ENCODE peak calls at places on chromosomes 11 and 22, in six cellular contexts. One of them, this sample, is unnamed.

GRCh38 chr11:68979931-68980775 is 633 bp downstream of the MRGPRD start:
- DNase-seq in GM12878: no peak
- DNase-seq in H1: no peak
- DNase-seq in GM12891: no peak
- DNase-seq in HepG2: no peak
- DNase-seq in K562: no peak
- DNase-seq in this sample: no peak

GRCh38 chr11:16985297-16985696 is 28.9 kb downstream of the PLEKHA7 start:
- DNase-seq in GM12878: no peak
- DNase-seq in H1: no peak
- DNase-seq in GM12891: no peak
- DNase-seq in HepG2: peak
- DNase-seq in K562: no peak
- DNase-seq in this sample: no peak

GRCh38 chr11:113562981-113563461 is 87.8 kb upstream of the DRD2 start:
- DNase-seq in GM12878: no peak
- DNase-seq in H1: no peak
- DNase-seq in GM12891: no peak
- DNase-seq in HepG2: no peak
- DNase-seq in K562: no peak
- DNase-seq in this sample: no peak

GRCh38 chr22:27124336-27125023 is 467.1 kb downstream of the MIAT start:
- DNase-seq in GM12878: no peak
- DNase-seq in H1: no peak
- DNase-seq in GM12891: no peak
- DNase-seq in HepG2: no peak
- DNase-seq in K562: no peak
- DNase-seq in this sample: no peak

GRCh38 chr22:30310881-30311771 is 15.6 kb downstream of the TBC1D10A start:
- DNase-seq in GM12878: no peak
- DNase-seq in H1: no peak
- DNase-seq in GM12891: no peak
- DNase-seq in HepG2: no peak
- DNase-seq in K562: no peak
- DNase-seq in this sample: no peak

GRCh38 chr22:25563757-25564319 is 637 bp upstream of the GRK3 start:
- DNase-seq in GM12878: no peak
- DNase-seq in H1: no peak
- DNase-seq in GM12891: no peak
- DNase-seq in HepG2: peak
- DNase-seq in K562: no peak
- DNase-seq in this sample: no peak

GRCh38 chr11:94504689-94505293 is 7.5 kb upstream of the C11orf97 start:
- DNase-seq in GM12878: no peak
- DNase-seq in H1: no peak
- DNase-seq in GM12891: no peak
- DNase-seq in HepG2: peak
- DNase-seq in K562: peak
- DNase-seq in this sample: no peak

GRCh38 chr11:82533628-82534353 is 199.9 kb downstream of the FAM181B start:
- DNase-seq in GM12878: no peak
- DNase-seq in H1: no peak
- DNase-seq in GM12891: no peak
- DNase-seq in HepG2: no peak
- DNase-seq in K562: no peak
- DNase-seq in this sample: no peak

GRCh38 chr11:5007561-5007960 is 12.9 kb downstream of the OR51L1 start:
- DNase-seq in GM12878: no peak
- DNase-seq in H1: no peak
- DNase-seq in GM12891: no peak
- DNase-seq in HepG2: no peak
- DNase-seq in K562: peak
- DNase-seq in this sample: no peak

GRCh38 chr11:94297967-94298576 is 6.3 kb upstream of the IZUMO1R start:
- DNase-seq in GM12878: no peak
- DNase-seq in H1: no peak
- DNase-seq in GM12891: no peak
- DNase-seq in HepG2: no peak
- DNase-seq in K562: no peak
- DNase-seq in this sample: no peak

GRCh38 chr22:45127866-45128265 is 35.9 kb upstream of the NUP50 start:
- DNase-seq in GM12878: no peak
- DNase-seq in H1: no peak
- DNase-seq in GM12891: no peak
- DNase-seq in HepG2: no peak
- DNase-seq in K562: no peak
- DNase-seq in this sample: no peak

GRCh38 chr11:57762235-57762866 is 749 bp downstream of the CTNND1 start:
- DNase-seq in GM12878: no peak
- DNase-seq in H1: no peak
- DNase-seq in GM12891: no peak
- DNase-seq in HepG2: no peak
- DNase-seq in K562: peak
- DNase-seq in this sample: no peak

GRCh38 chr11:125086633-125087296 is 23.7 kb downstream of the SLC37A2 start:
- DNase-seq in GM12878: no peak
- DNase-seq in H1: no peak
- DNase-seq in GM12891: no peak
- DNase-seq in HepG2: no peak
- DNase-seq in K562: no peak
- DNase-seq in this sample: no peak

GRCh38 chr11:116958246-116958645 is 120.8 kb upstream of the APOA1 start:
- DNase-seq in GM12878: no peak
- DNase-seq in H1: no peak
- DNase-seq in GM12891: no peak
- DNase-seq in HepG2: no peak
- DNase-seq in K562: peak
- DNase-seq in this sample: no peak

GRCh38 chr11:12284321-12285050 is 92.9 kb upstream of the PARVA start:
- DNase-seq in GM12878: no peak
- DNase-seq in H1: no peak
- DNase-seq in GM12891: no peak
- DNase-seq in HepG2: no peak
- DNase-seq in K562: no peak
- DNase-seq in this sample: no peak

GRCh38 chr11:12286606-12287005 is 90.8 kb upstream of the PARVA start:
- DNase-seq in GM12878: no peak
- DNase-seq in H1: no peak
- DNase-seq in GM12891: no peak
- DNase-seq in HepG2: no peak
- DNase-seq in K562: no peak
- DNase-seq in this sample: no peak

GRCh38 chr11:12287009-12287373 is 90.4 kb upstream of the PARVA start:
- DNase-seq in GM12878: no peak
- DNase-seq in H1: no peak
- DNase-seq in GM12891: no peak
- DNase-seq in HepG2: peak
- DNase-seq in K562: peak
- DNase-seq in this sample: no peak

GRCh38 chr11:12285106-12285505 is 92.3 kb upstream of the PARVA start:
- DNase-seq in GM12878: no peak
- DNase-seq in H1: no peak
- DNase-seq in GM12891: no peak
- DNase-seq in HepG2: no peak
- DNase-seq in K562: no peak
- DNase-seq in this sample: no peak

DNA sequence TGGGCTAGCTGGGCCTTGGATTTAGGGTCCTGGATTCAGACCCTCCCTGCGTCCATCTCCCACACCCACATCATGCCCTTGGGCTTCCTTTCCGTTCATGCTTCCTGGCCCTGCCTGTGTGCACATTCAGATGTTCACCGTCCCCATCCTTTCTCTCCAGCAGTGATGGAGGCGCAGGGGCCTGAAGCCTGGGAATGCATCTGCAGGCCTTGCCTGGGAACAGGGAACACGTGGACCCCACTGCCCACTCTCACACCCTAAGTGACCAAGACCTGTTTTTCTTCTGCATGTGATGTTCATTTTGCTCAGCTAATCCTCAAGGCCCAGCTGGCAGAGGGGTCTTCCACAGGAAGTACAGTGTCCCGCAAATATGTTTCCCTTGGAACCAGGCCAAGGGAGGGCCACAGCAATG is 91.6 kb upstream of the PARVA start:
- DNase-seq in GM12878: no peak
- DNase-seq in H1: no peak
- DNase-seq in GM12891: no peak
- DNase-seq in HepG2: no peak
- DNase-seq in K562: no peak
- DNase-seq in this sample: no peak
- TF ChIP-seq POLR2A in GM12878: no peak
- TF ChIP-seq POLR2A in H1: no peak
- TF ChIP-seq POLR2A in GM12891: no peak
- TF ChIP-seq POLR2A in HepG2: no peak
- TF ChIP-seq POLR2A in K562: no peak
- TF ChIP-seq POLR2A in this sample: no peak

GRCh38 chr22:39115570-39115969 is 18.5 kb downstream of the APOBEC3H start:
- DNase-seq in GM12878: no peak
- DNase-seq in H1: no peak
- DNase-seq in GM12891: no peak
- DNase-seq in HepG2: no peak
- DNase-seq in K562: no peak
- DNase-seq in this sample: no peak

GRCh38 chr22:39114157-39114511 is 17.1 kb downstream of the APOBEC3H start:
- DNase-seq in GM12878: no peak
- DNase-seq in H1: peak
- DNase-seq in GM12891: no peak
- DNase-seq in HepG2: no peak
- DNase-seq in K562: no peak
- DNase-seq in this sample: no peak

GRCh38 chr22:39120983-39121382 is 23.9 kb downstream of the APOBEC3H start:
- DNase-seq in GM12878: no peak
- DNase-seq in H1: no peak
- DNase-seq in GM12891: no peak
- DNase-seq in HepG2: no peak
- DNase-seq in K562: no peak
- DNase-seq in this sample: no peak

GRCh38 chr22:39115976-39116621 is 19.1 kb downstream of the APOBEC3H start:
- DNase-seq in GM12878: no peak
- DNase-seq in H1: no peak
- DNase-seq in GM12891: no peak
- DNase-seq in HepG2: no peak
- DNase-seq in K562: no peak
- DNase-seq in this sample: no peak

DNA sequence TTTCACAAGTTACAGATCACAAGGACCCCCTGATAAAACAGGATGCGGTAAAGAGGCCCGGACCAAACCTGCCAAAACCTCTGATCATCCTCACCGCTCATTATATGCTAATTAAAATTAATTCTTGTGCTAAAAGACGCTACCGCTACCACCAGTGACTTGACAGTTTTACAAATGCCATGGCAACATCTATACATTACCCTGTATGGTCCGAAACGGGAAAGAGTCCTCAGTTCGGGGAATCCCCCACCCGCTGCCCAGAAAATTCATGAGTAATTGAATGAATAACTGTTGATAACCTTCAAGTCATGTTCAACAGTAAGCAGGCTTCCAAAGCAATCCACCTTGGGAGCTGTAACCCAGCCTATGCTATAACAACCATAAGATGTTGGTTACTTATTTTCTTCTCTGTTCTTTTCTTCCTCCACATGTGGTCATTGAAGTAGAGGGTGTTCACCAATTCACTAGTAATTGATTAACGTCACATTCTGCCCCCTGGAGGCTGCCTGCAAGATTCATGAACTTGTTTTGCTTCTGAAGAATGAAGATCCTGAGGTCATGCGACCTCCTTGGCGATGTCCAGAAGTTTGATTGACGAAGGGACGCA is 20.6 kb downstream of the APOBEC3H start:
- DNase-seq in GM12878: peak
- DNase-seq in H1: no peak
- DNase-seq in GM12891: no peak
- DNase-seq in HepG2: peak
- DNase-seq in K562: peak
- DNase-seq in this sample: peak
- TF ChIP-seq TAF1 in GM12878: no peak
- TF ChIP-seq TAF1 in H1: no peak
- TF ChIP-seq TAF1 in GM12891: no peak
- TF ChIP-seq TAF1 in HepG2: no peak
- TF ChIP-seq TAF1 in K562: no peak
- TF ChIP-seq TAF1 in this sample: no peak

DNA sequence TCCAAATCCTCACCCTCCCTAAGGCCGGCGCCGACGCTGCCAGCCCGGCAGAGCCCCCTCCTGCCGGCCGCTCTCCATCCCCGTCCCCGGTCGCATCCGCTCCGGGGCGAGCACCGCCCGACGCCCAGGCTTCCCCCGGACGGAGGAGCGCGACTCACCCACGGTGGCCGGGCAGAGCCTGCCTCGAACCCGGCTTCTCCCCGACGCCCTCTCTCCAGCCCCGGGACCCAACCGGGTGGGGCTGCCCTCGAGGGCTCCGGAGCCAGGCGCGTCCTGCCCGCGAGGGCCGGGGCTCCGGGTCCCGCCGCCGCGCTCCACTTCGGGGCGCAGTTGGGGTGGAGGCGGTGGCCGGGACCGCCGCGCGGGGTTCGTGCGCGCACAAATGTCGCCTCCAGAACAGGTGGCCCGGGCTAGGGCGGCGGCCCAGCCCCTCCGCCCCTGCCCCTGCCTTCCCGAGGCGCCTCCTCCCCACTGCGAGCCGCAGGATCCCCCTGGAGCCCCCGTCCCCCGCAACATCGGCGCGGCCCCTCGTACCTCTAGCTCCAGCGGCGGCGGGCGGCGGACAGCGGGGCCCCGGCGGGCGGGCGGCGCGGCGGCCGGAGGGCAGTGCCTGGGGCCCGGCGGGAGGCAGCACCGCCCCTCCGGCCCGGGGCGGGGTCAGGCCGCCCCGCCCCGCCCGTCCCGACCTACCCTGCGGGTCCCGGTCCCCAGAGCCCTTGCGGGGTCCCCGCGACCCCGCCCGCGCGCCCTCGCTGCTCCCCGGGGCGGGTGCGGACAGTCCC is at the start of gene A4GALT:
- DNase-seq in GM12878: no peak
- DNase-seq in H1: no peak
- DNase-seq in GM12891: no peak
- DNase-seq in HepG2: no peak
- DNase-seq in K562: no peak
- DNase-seq in this sample: no peak
- TF ChIP-seq POLR2A in GM12878: no peak
- TF ChIP-seq POLR2A in H1: no peak
- TF ChIP-seq POLR2A in GM12891: no peak
- TF ChIP-seq POLR2A in HepG2: no peak
- TF ChIP-seq POLR2A in K562: no peak
- TF ChIP-seq POLR2A in this sample: no peak

DNA sequence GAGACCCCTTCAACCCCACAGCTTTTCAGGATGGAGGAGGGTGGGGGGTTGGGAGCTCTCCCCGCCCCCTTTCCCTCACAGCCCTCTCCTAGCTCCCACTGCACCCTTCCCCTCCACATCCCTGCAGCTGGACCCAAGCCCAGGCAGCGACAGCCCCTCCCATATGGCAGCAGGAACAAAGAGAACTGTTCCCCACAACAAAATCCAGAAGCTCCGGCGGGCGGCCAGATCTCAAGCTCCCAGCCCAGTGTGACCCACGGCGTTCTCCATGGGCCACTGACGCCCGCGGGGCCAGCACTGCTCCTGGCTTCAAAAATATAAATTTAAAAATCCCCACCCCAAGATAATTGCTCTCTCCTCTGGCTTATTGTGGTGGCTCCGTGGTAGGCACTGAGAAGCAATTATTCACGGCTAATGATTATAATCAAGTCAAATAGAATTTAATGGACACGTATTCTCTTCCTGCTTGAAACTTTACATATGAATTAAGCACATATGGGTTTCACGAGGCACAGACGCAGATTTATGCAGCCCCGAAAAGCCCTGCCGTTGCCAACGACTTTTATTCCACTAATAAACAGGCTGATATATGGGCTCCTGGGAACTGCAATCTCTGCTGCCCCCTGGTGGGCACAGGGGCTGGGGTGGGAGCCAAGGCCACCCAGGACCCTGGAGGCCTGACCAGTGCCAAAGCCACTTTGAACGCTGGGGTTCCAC is 17.6 kb downstream of the MACROD1 start:
- DNase-seq in GM12878: no peak
- DNase-seq in H1: peak
- DNase-seq in GM12891: peak
- DNase-seq in HepG2: peak
- DNase-seq in K562: peak
- DNase-seq in this sample: peak
- TF ChIP-seq TAF1 in GM12878: no peak
- TF ChIP-seq TAF1 in H1: no peak
- TF ChIP-seq TAF1 in GM12891: no peak
- TF ChIP-seq TAF1 in HepG2: no peak
- TF ChIP-seq TAF1 in K562: no peak
- TF ChIP-seq TAF1 in this sample: no peak

This sample was measured in GM12892.